ENCODE peak calls at places on chromosomes 1 and 21, in seven cellular contexts. Q is heart left ventricle, C is psoas muscle, J is Panc1, H is Caco-2, V is heart right ventricle, I is GM23248. S is an unnamed sample.
A peak's percentile ranks its signal among the peaks of the same experiment; 100 is the strongest.

GRCh38 chr1:110421159-110421777 is 13.8 kb upstream of the LAMTOR5 start:
- DNase-seq in Q (no peak), C (no peak), J (no peak), H (no peak), V (no peak), I (peak; percentile 85), S (no peak)

GRCh38 chr1:26132825-26133167 is 21.2 kb downstream of the PDIK1L start:
- DNase-seq in Q (no peak), C (no peak), J (no peak), H (no peak), V (no peak), I (no peak), S (no peak)

GRCh38 chr1:240575976-240576666 is 35.8 kb downstream of the GREM2 start:
- DNase-seq in Q (no peak), C (no peak), J (peak; percentile 13), H (no peak), V (no peak), I (peak; percentile 82), S (no peak)

GRCh38 chr1:12344611-12345299 is 114.9 kb downstream of the VPS13D start:
- DNase-seq in Q (no peak), C (no peak), J (no peak), H (no peak), V (peak; percentile 37), I (no peak), S (no peak)

GRCh38 chr1:184866991-184867788 is 107.1 kb downstream of the NIBAN1 start:
- DNase-seq in Q (no peak), C (no peak), J (no peak), H (no peak), V (no peak), I (peak; percentile 90), S (no peak)

GRCh38 chr21:14880922-14881321 is 183.9 kb downstream of the NRIP1 start:
- DNase-seq in Q (no peak), C (no peak), J (no peak), H (no peak), V (no peak), I (peak; percentile 86), S (no peak)

GRCh38 chr1:40182956-40183710 is 21.9 kb downstream of the RLF start:
- DNase-seq in Q (no peak), C (no peak), J (no peak), H (no peak), V (no peak), I (peak; percentile 56), S (no peak)

GRCh38 chr1:167105150-167105840 is 11.4 kb downstream of the STYXL2 start:
- DNase-seq in Q (no peak), C (no peak), J (no peak), H (no peak), V (no peak), I (no peak), S (no peak)

GRCh38 chr1:213418268-213419068 is 367.4 kb downstream of the RPS6KC1 start:
- DNase-seq in Q (no peak), C (no peak), J (no peak), H (no peak), V (no peak), I (peak; percentile 5), S (no peak)

GRCh38 chr1:203527013-203527412 is 33.1 kb downstream of the OPTC start:
- DNase-seq in Q (no peak), C (no peak), J (no peak), H (no peak), V (no peak), I (no peak), S (no peak)

GRCh38 chr1:37634554-37635308 is at the start of gene RSPO1:
- DNase-seq in Q (peak; percentile 47), C (no peak), J (no peak), H (no peak), V (no peak), I (peak; percentile 64), S (no peak)

GRCh38 chr1:227395391-227396028 is 77.2 kb upstream of the CDC42BPA start:
- DNase-seq in Q (no peak), C (no peak), J (no peak), H (no peak), V (no peak), I (peak; percentile 9), S (no peak)

GRCh38 chr1:9437931-9438330 is 101.3 kb upstream of the SLC25A33 start:
- DNase-seq in Q (no peak), C (peak; percentile 87), J (no peak), H (no peak), V (peak; percentile 42), I (peak; percentile 87), S (no peak)

GRCh38 chr1:206507395-206508129 is at the start of gene RASSF5:
- DNase-seq in Q (peak; percentile 90), C (peak; percentile 84), J (no peak), H (peak; percentile 59), V (peak; percentile 83), I (peak; percentile 77), S (peak; percentile 70)

GRCh38 chr1:61007534-61008364 is 74.6 kb upstream of the NFIA start:
- DNase-seq in Q (no peak), C (no peak), J (no peak), H (no peak), V (no peak), I (no peak), S (no peak)

GRCh38 chr1:1621682-1622577 is 6.6 kb downstream of the MIB2 start:
- DNase-seq in Q (no peak), C (peak; percentile 94), J (no peak), H (no peak), V (no peak), I (peak; percentile 51), S (no peak)

GRCh38 chr1:71587961-71588360 is 507.1 kb upstream of the ZRANB2 start:
- DNase-seq in Q (no peak), C (no peak), J (no peak), H (no peak), V (no peak), I (peak; percentile 51), S (no peak)

GRCh38 chr1:10832703-10833102 is 36.3 kb upstream of the CASZ1 start:
- DNase-seq in Q (no peak), C (no peak), J (no peak), H (no peak), V (no peak), I (no peak), S (no peak)

GRCh38 chr1:230120949-230121381 is 53.9 kb downstream of the GALNT2 start:
- DNase-seq in Q (no peak), C (no peak), J (no peak), H (no peak), V (no peak), I (peak; percentile 65), S (no peak)

GRCh38 chr21:36635991-36636390 is 62.9 kb upstream of the SIM2 start:
- DNase-seq in Q (no peak), C (no peak), J (no peak), H (no peak), V (no peak), I (no peak), S (no peak)
- H3K9me3 ChIP-seq in Q (peaks cover 21% of the 10 kb centered on the region), C (peaks cover 16% of the 10 kb centered on the region), J (no peaks in the 10 kb centered on the region), H (peaks cover 24% of the 10 kb centered on the region), V (peaks cover 13% of the 10 kb centered on the region), I (peaks cover 10% of the 10 kb centered on the region), S (peaks cover 3% of the 10 kb centered on the region)

GRCh38 chr1:248804771-248805681 is 20.7 kb downstream of the SH3BP5L start:
- DNase-seq in Q (no peak), C (no peak), J (no peak), H (peak; percentile 43), V (no peak), I (no peak), S (no peak)

GRCh38 chr1:248800459-248800858 is 25.3 kb downstream of the SH3BP5L start:
- DNase-seq in Q (no peak), C (no peak), J (no peak), H (no peak), V (no peak), I (no peak), S (no peak)

GRCh38 chr1:248805905-248806304 is 19.8 kb downstream of the SH3BP5L start:
- DNase-seq in Q (no peak), C (no peak), J (no peak), H (no peak), V (no peak), I (no peak), S (no peak)

GRCh38 chr1:248807067-248807737 is 18.5 kb downstream of the SH3BP5L start:
- DNase-seq in Q (peak; percentile 82), C (peak; percentile 75), J (peak; percentile 42), H (peak; percentile 65), V (peak; percentile 44), I (peak; percentile 68), S (no peak)

DNA sequence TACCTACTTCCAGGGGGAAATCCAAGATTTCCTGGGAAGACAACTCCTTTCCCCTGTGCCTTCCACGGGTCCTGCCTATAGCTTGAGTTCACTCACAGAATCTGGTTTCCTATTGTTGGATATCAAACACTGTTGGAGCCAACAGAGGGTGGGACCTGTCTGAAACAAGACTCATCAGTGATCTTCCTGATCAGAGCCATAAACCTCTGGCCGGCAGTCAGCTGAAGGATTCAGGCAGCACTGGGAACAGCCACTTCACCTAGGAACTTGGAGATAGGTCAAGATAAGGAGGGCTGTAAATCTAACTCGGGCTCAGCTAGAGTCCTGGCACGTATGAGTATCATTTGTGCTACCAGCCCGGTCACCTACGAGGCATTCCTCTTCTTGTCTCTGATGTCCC is 23.3 kb downstream of the SH3BP5L start:
- DNase-seq in Q (no peak), C (no peak), J (no peak), H (no peak), V (no peak), I (no peak), S (no peak)
- H3K9me3 ChIP-seq in Q (no peaks in the 10 kb centered on the region), C (no peaks in the 10 kb centered on the region), J (no peaks in the 10 kb centered on the region), H (no peaks in the 10 kb centered on the region), V (no peaks in the 10 kb centered on the region), I (no peaks in the 10 kb centered on the region), S (no peaks in the 10 kb centered on the region)

DNA sequence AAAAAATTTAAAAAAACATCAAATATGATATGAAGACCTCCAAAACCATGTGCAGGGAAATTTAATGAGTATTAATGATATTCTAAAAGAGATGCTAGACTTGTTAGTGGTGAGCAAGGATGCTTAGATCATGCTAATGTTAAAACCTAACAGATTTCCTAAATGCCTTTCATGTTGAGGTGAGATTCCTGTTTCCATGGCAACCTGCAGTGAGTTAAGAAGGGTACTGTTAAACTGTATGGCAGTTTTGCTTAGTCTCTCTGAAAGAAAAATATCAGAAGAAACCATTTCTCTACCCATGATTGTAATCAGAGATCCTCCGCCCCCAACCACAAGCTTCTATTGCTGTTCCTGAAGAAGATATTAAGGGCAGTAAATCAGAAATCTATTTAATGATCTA is 321.6 kb upstream of the LRRC7 start:
- DNase-seq in Q (no peak), C (no peak), J (no peak), H (no peak), V (no peak), I (no peak), S (no peak)
- H3K9me3 ChIP-seq in Q (no peaks in the 10 kb centered on the region), C (no peaks in the 10 kb centered on the region), J (no peaks in the 10 kb centered on the region), H (no peaks in the 10 kb centered on the region), V (no peaks in the 10 kb centered on the region), I (no peaks in the 10 kb centered on the region), S (no peaks in the 10 kb centered on the region)

GRCh38 chr1:2916706-2917105 is 104.6 kb upstream of the ACTRT2 start:
- DNase-seq in Q (no peak), C (no peak), J (no peak), H (no peak), V (no peak), I (no peak), S (no peak)

GRCh38 chr1:2919826-2920225 is 101.4 kb upstream of the ACTRT2 start:
- DNase-seq in Q (no peak), C (no peak), J (no peak), H (no peak), V (no peak), I (no peak), S (no peak)

GRCh38 chr1:2920421-2921015 is 100.7 kb upstream of the ACTRT2 start:
- DNase-seq in Q (no peak), C (no peak), J (no peak), H (no peak), V (no peak), I (no peak), S (no peak)

GRCh38 chr1:2917284-2917683 is 104.0 kb upstream of the ACTRT2 start:
- DNase-seq in Q (no peak), C (no peak), J (no peak), H (no peak), V (no peak), I (no peak), S (no peak)

GRCh38 chr1:2918441-2918840 is 102.8 kb upstream of the ACTRT2 start:
- DNase-seq in Q (no peak), C (no peak), J (no peak), H (no peak), V (no peak), I (no peak), S (no peak)
- H3K9me3 ChIP-seq in Q (no peaks in the 10 kb centered on the region), C (no peaks in the 10 kb centered on the region), J (no peaks in the 10 kb centered on the region), H (no peaks in the 10 kb centered on the region), V (no peaks in the 10 kb centered on the region), I (no peaks in the 10 kb centered on the region), S (no peaks in the 10 kb centered on the region)

S was measured in T-helper 17 cell.